ENCODE peak calls at places on chromosomes 3 and 15, in seven cellular contexts. Q, O, L, G, B, C and F are unnamed samples. For H3K4me1, the result is how much of the 10 kb centered on the place peaks cover.

GRCh38 chr15:87144775-87145174 is 1065.1 kb downstream of the AGBL1 start:
- DNase-seq in B (no peak), L (no peak), Q (no peak), G (no peak), C (no peak), O (no peak), F (no peak)

GRCh38 chr3:174199696-174200095 is 659.4 kb upstream of the NAALADL2 start:
- DNase-seq in Q (no peak), O (no peak), C (no peak), L (no peak), G (no peak), B (no peak), F (no peak)

GRCh38 chr3:40887012-40887411 is 312.3 kb upstream of the CTNNB1 start:
- DNase-seq in G (no peak), Q (no peak), O (no peak), C (no peak), B (no peak), L (no peak), F (no peak)

GRCh38 chr3:124033360-124034015 is 41.6 kb upstream of the ROPN1 start:
- DNase-seq in O (no peak), B (peak), C (peak), Q (no peak), L (peak), G (peak), F (peak)

GRCh38 chr3:134535186-134535974 is 49.5 kb downstream of the CEP63 start:
- DNase-seq in O (no peak), G (no peak), Q (no peak), L (no peak), C (no peak), B (no peak), F (no peak)

GRCh38 chr3:151841801-151842200 is 27.9 kb downstream of the AADAC start:
- DNase-seq in Q (no peak), B (no peak), G (no peak), O (no peak), L (no peak), C (no peak), F (no peak)

GRCh38 chr3:65995030-65995429 is 43.7 kb downstream of the MAGI1 start:
- DNase-seq in B (no peak), Q (no peak), C (no peak), G (no peak), L (no peak), O (peak), F (no peak)

GRCh38 chr3:98536456-98537017 is 4.8 kb downstream of the GPR15 start:
- DNase-seq in L (no peak), Q (no peak), B (no peak), O (no peak), G (no peak), C (no peak), F (no peak)

GRCh38 chr3:170154084-170154483 is 27.4 kb downstream of the PHC3 start:
- DNase-seq in C (no peak), G (no peak), Q (no peak), O (no peak), L (no peak), B (no peak), F (no peak)

GRCh38 chr15:52031542-52031941 is 12.5 kb downstream of the MAPK6 start:
- DNase-seq in O (no peak), Q (no peak), L (no peak), G (no peak), C (no peak), B (no peak), F (no peak)

GRCh38 chr15:66701422-66702034 is 508 bp upstream of the SMAD6 start:
- DNase-seq in O (peak), Q (peak), B (peak), C (no peak), L (peak), G (peak), F (peak)

GRCh38 chr15:75452968-75453702 is 1.6 kb upstream of the SIN3A start:
- DNase-seq in L (peak), G (peak), Q (peak), C (peak), B (peak), O (peak), F (peak)

GRCh38 chr15:39400821-39401550 is 179.9 kb upstream of the THBS1 start:
- DNase-seq in G (no peak), O (peak), L (no peak), Q (no peak), C (no peak), B (no peak), F (no peak)

GRCh38 chr15:96359772-96360498 is 29.4 kb downstream of the NR2F2 start:
- DNase-seq in L (no peak), G (no peak), Q (no peak), C (peak), B (no peak), O (peak), F (no peak)

GRCh38 chr3:69260216-69260787 is 125.6 kb downstream of the FRMD4B start:
- DNase-seq in G (no peak), C (no peak), L (no peak), B (no peak), Q (no peak), O (no peak), F (no peak)

GRCh38 chr15:85620321-85621044 is 174.2 kb downstream of the KLHL25 start:
- DNase-seq in G (no peak), Q (no peak), C (no peak), L (no peak), B (no peak), O (peak), F (no peak)

GRCh38 chr3:185439745-185440466 is 58.9 kb downstream of the TMEM41A start:
- DNase-seq in B (no peak), C (no peak), Q (no peak), O (no peak), L (no peak), G (no peak), F (no peak)

GRCh38 chr3:102449930-102450329 is 15.1 kb downstream of the ZPLD1 start:
- DNase-seq in G (no peak), B (no peak), L (no peak), Q (no peak), C (no peak), O (no peak), F (no peak)

GRCh38 chr15:51251591-51251990 is 86.8 kb downstream of the CYP19A1 start:
- DNase-seq in C (no peak), G (no peak), L (no peak), B (no peak), Q (no peak), O (no peak), F (no peak)

GRCh38 chr15:99578809-99579208 is 13.0 kb downstream of the MEF2A start:
- DNase-seq in G (no peak), O (no peak), B (no peak), Q (no peak), C (no peak), L (no peak), F (no peak)

GRCh38 chr3:12458901-12459300 is 25.4 kb upstream of the TSEN2 start:
- DNase-seq in C (no peak), Q (no peak), B (no peak), G (no peak), O (no peak), L (no peak), F (peak)

GRCh38 chr15:85872125-85872524 is 77.4 kb upstream of the KLHL25 start:
- DNase-seq in G (no peak), L (no peak), Q (no peak), O (no peak), C (no peak), B (no peak), F (no peak)

GRCh38 chr3:172347895-172348680 is 100.2 kb downstream of the GHSR start:
- DNase-seq in Q (no peak), L (no peak), C (no peak), O (no peak), G (no peak), B (no peak), F (no peak)

GRCh38 chr3:110069641-110070538 is 732.5 kb upstream of the DPPA4 start:
- DNase-seq in L (no peak), Q (no peak), C (no peak), B (no peak), O (no peak), G (no peak), F (no peak)

GRCh38 chr3:71208273-71209095 is 375.0 kb downstream of the FOXP1 start:
- DNase-seq in O (no peak), L (no peak), Q (peak), C (no peak), G (no peak), B (peak), F (no peak)

GRCh38 chr15:75868019-75868418 is 24.8 kb downstream of the UBE2Q2 start:
- DNase-seq in Q (no peak), B (no peak), G (no peak), C (no peak), O (no peak), L (no peak), F (no peak)

GRCh38 chr3:33313331-33313730 is 36.1 kb downstream of the FBXL2 start:
- DNase-seq in Q (no peak), G (no peak), C (no peak), L (no peak), O (no peak), B (peak), F (no peak)

GRCh38 chr3:42667523-42668402 is 14.3 kb downstream of the ZBTB47 start:
- DNase-seq in Q (no peak), O (no peak), C (peak), G (peak), L (no peak), B (no peak), F (no peak)

GRCh38 chr3:100525753-100526612 is 33.6 kb downstream of the TMEM45A start:
- DNase-seq in G (peak), C (peak), L (no peak), B (peak), Q (no peak), O (no peak), F (no peak)

GRCh38 chr3:192090586-192090985 is 629.6 kb downstream of the PYDC2 start:
- DNase-seq in C (no peak), B (no peak), Q (peak), L (no peak), O (no peak), G (no peak), F (no peak)

GRCh38 chr15:51224428-51224827 is 114.0 kb downstream of the CYP19A1 start:
- DNase-seq in Q (no peak), O (no peak), C (no peak), B (no peak), L (no peak), G (no peak), F (no peak)

DNA sequence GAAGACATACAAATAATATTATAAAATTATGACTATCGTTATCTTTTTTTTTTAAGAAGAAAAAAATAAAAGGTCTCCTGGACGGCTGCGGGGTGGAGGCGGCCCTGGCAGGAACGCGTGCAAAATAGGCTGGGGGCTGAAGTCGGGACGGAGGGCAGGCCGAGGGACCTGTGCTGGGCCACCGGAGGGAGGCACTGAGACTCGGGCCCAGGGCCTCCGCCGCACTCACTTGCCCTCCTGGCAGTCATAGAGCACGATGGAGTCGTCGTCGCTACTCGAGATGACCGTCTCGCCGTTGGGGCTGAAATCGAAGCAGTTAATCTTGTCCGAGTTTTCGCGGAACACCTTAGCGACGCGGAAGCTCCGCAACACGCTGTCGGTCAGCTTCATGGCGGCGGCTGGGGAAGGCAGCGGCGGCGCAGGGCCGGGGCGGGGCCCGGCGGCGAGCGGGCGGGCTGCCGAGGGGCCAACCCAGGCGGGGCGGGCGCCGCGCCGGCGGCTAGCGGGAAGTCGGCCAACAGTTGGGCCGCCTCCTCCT is 408 bp downstream of the WDR82 start:
- DNase-seq in O (peak), Q (no peak), C (no peak), L (peak), G (peak), B (no peak), F (peak)
- H3K4me1 ChIP-seq in O (half or more), Q (half or more), C (under half), L (under half), G (half or more), B (under half), F (half or more)

GRCh38 chr3:127772273-127772672 is 50.0 kb downstream of the MGLL start:
- DNase-seq in Q (no peak), L (no peak), C (no peak), G (no peak), B (no peak), O (no peak), F (no peak)
- H3K4me1 ChIP-seq in Q (under half), L (under half), C (under half), G (half or more), B (half or more), O (under half), F (half or more)

GRCh38 chr3:36890261-36890660 is 54.6 kb downstream of the TRANK1 start:
- DNase-seq in L (no peak), Q (no peak), C (no peak), B (no peak), G (no peak), O (no peak), F (no peak)
- H3K4me1 ChIP-seq in L (under half), Q (under half), C (under half), B (under half), G (under half), O (under half), F (under half)

GRCh38 chr3:39126532-39127071 is 19.1 kb downstream of the TTC21A start:
- DNase-seq in B (no peak), O (no peak), Q (peak), G (no peak), C (peak), L (peak), F (peak)
- H3K4me1 ChIP-seq in B (under half), O (under half), Q (under half), G (under half), C (under half), L (under half), F (under half)

GRCh38 chr3:184175506-184175905 is 851 bp downstream of the AP2M1 start:
- DNase-seq in B (no peak), C (no peak), O (no peak), G (no peak), Q (no peak), L (no peak), F (no peak)
- H3K4me1 ChIP-seq in B (half or more), C (under half), O (half or more), G (under half), Q (under half), L (under half), F (under half)